ENCODE peak calls at places on chromosomes 2 and 18, in four cellular contexts. G is heart left ventricle, V is lower leg skin, Z is Peyer's patch. I is an unnamed sample.

GRCh38 chr2:191222507-191222906 is 22.7 kb upstream of the MYO1B start:
- DNase-seq in G (peak; percentile 53), V (no peak), Z (no peak), I (no peak)

GRCh38 chr2:180644709-180645108 is 335.7 kb upstream of the UBE2E3 start:
- DNase-seq in G (no peak), V (no peak), Z (no peak), I (no peak)

GRCh38 chr2:43542285-43542933 is 53.4 kb downstream of the THADA start:
- DNase-seq in G (no peak), V (no peak), Z (no peak), I (no peak)

GRCh38 chr2:30641765-30642341 is 165.4 kb downstream of the CAPN13 start:
- DNase-seq in G (no peak), V (no peak), Z (no peak), I (no peak)

GRCh38 chr2:24189551-24189950 is 14.7 kb downstream of the FAM228A start:
- DNase-seq in G (no peak), V (no peak), Z (no peak), I (no peak)

GRCh38 chr2:158936978-158937377 is 31.5 kb upstream of the TANC1 start:
- DNase-seq in G (no peak), V (peak; percentile 62), Z (no peak), I (peak; percentile 23)

GRCh38 chr2:138997849-138998517 is 217.8 kb upstream of the NXPH2 start:
- DNase-seq in G (no peak), V (no peak), Z (no peak), I (no peak)

GRCh38 chr2:176445831-176446433 is 176.7 kb downstream of the MTX2 start:
- DNase-seq in G (no peak), V (no peak), Z (no peak), I (no peak)

GRCh38 chr2:157746234-157746950 is 117.7 kb upstream of the ACVR1C start:
- DNase-seq in G (no peak), V (no peak), Z (no peak), I (no peak)

GRCh38 chr2:231919341-231920035 is 6.7 kb downstream of the NPPC start:
- DNase-seq in G (no peak), V (no peak), Z (no peak), I (no peak)

GRCh38 chr2:150133623-150134022 is 353.8 kb downstream of the RND3 start:
- DNase-seq in G (no peak), V (no peak), Z (peak; percentile 67), I (no peak)

GRCh38 chr2:101116841-101117552 is 34.2 kb downstream of the TBC1D8 start:
- DNase-seq in G (peak; percentile 49), V (no peak), Z (no peak), I (no peak)

GRCh38 chr2:18536100-18536499 is 24.4 kb downstream of the RDH14 start:
- DNase-seq in G (no peak), V (no peak), Z (no peak), I (no peak)

GRCh38 chr2:225157052-225157451 is 114.8 kb upstream of the DOCK10 start:
- DNase-seq in G (no peak), V (no peak), Z (no peak), I (no peak)

GRCh38 chr2:57204364-57204763 is 842.2 kb upstream of the VRK2 start:
- DNase-seq in G (no peak), V (no peak), Z (no peak), I (no peak)

GRCh38 chr2:162732946-162733698 is 105.4 kb downstream of the KCNH7 start:
- DNase-seq in G (no peak), V (no peak), Z (no peak), I (no peak)

GRCh38 chr18:22563098-22563707 is 145.5 kb upstream of the CTAGE1 start:
- DNase-seq in G (no peak), V (no peak), Z (peak; percentile 62), I (peak; percentile 57)

GRCh38 chr2:206084468-206084869 is 1.5 kb downstream of the INO80D start:
- DNase-seq in G (peak; percentile 75), V (peak; percentile 75), Z (peak; percentile 69), I (peak; percentile 86)

GRCh38 chr18:9741821-9742541 is 33.9 kb downstream of the RAB31 start:
- DNase-seq in G (peak; percentile 48), V (no peak), Z (peak; percentile 45), I (peak; percentile 47)
- H3K4me3 ChIP-seq in G (no peak overlapping the region), V (no peak overlapping the region), Z (no peak overlapping the region), I (no peak overlapping the region)

GRCh38 chr2:64526034-64526433 is 1.9 kb downstream of the AFTPH start:
- DNase-seq in G (no peak), V (no peak), Z (no peak), I (no peak)
- H3K4me3 ChIP-seq in G (peak overlapping the region; percentile 90), V (no peak overlapping the region), Z (peak overlapping the region; percentile 97), I (no peak overlapping the region)

GRCh38 chr2:64122358-64122757 is 21.9 kb downstream of the PELI1 start:
- DNase-seq in G (no peak), V (no peak), Z (peak; percentile 63), I (no peak)
- H3K4me3 ChIP-seq in G (no peak overlapping the region), V (no peak overlapping the region), Z (no peak overlapping the region), I (no peak overlapping the region)

DNA sequence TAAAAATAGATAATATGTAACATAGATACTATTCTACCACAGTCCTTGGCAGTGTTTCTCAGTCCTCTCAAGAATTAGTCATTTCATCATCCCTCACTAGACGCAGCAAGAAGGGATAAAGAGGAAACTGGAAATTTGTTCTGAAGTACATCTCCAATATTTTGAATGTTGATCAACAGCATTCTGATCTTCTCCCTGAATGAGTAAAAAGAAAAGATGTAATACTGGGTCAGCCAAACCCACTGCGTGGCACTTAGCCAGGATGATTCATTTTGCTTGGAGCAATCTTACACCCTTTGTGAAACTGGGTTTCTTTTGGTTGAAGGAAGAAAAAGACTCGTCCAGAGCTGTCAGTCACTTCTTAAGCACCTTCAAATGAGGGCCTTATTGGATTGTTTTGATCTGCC is 54.1 kb downstream of the TAF1B start:
- DNase-seq in G (peak; percentile 64), V (peak; percentile 91), Z (peak; percentile 79), I (peak; percentile 85)
- H3K4me3 ChIP-seq in G (no peak overlapping the region), V (no peak overlapping the region), Z (no peak overlapping the region), I (no peak overlapping the region)

DNA sequence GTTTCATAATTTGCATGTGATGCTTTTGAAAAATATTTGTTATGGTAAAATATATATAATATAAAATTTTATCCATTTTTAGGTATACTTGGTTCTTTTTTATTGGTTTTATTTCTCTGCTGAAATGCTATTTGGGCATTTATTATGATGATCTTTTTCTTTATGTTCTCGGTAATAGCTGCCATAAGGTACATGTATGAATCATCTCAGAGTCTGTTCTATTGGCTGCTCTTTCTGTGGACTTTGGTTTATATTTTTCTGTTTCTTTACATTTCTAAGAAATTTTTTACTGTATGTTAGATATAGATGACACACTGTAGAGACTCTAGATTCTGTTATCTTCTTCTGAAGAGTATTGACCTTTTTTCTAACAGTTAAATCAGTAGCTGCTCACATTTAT is 219.9 kb downstream of the MBD5 start:
- DNase-seq in G (no peak), V (no peak), Z (no peak), I (no peak)
- H3K4me3 ChIP-seq in G (no peak overlapping the region), V (no peak overlapping the region), Z (no peak overlapping the region), I (no peak overlapping the region)